ENCODE peak calls at places on chromosomes 2 and 18, in nine cellular contexts. Q is dermis blood vessel endothelial cell; S is HTR-8/SVneo; D is CD8-positive, alpha-beta memory T cell; I is brain microvascular endothelial cell; X is GM13977; R is stimulated activated CD8-positive, alpha-beta memory T cell treated with anti-CD3 and anti-CD28 coated beads, Interleukin-15, amount 100 ng/mL, for 48 hours; N is stimulated activated CD4-positive, alpha-beta T cell treated with anti-CD3 and anti-CD28 coated beads, Interleukin-2, amount 100 ng/mL, for 24 hours; L is sciatic nerve. Z is an unnamed sample.

GRCh38 chr2:143730155-143730949 is 601.1 kb downstream of the ARHGAP15 start:
- DNase-seq in N (no peak), I (peak), S (no peak), Q (no peak), D (no peak), X (peak), L (no peak), R (no peak), Z (no peak)

GRCh38 chr2:69830045-69830905 is 815 bp downstream of the GMCL1 start:
- DNase-seq in R (peak), X (peak), I (peak), L (no peak), Q (peak), D (peak), S (peak), N (peak), Z (no peak)

GRCh38 chr2:58893645-58894336 is 652.7 kb upstream of the FANCL start:
- DNase-seq in X (no peak), N (no peak), L (no peak), I (no peak), Q (no peak), S (no peak), D (no peak), R (no peak), Z (no peak)

GRCh38 chr2:237868631-237869356 is 9.4 kb downstream of the RAMP1 start:
- DNase-seq in Q (no peak), S (no peak), D (no peak), R (no peak), X (no peak), I (no peak), N (no peak), L (no peak), Z (peak)

GRCh38 chr2:155250800-155251199 is 552.3 kb downstream of the KCNJ3 start:
- DNase-seq in X (peak), S (peak), L (no peak), D (no peak), R (no peak), I (no peak), N (no peak), Q (no peak), Z (no peak)

GRCh38 chr2:188475945-188476344 is 184.3 kb downstream of the GULP1 start:
- DNase-seq in L (no peak), S (peak), N (no peak), X (no peak), R (no peak), I (peak), D (no peak), Q (no peak), Z (no peak)

GRCh38 chr18:58525517-58525916 is 103.4 kb downstream of the ALPK2 start:
- DNase-seq in R (peak), S (no peak), N (peak), L (no peak), X (peak), D (no peak), Q (no peak), I (peak), Z (no peak)

GRCh38 chr2:43406643-43407042 is 180.2 kb upstream of the ZFP36L2 start:
- DNase-seq in D (no peak), I (no peak), X (no peak), Q (no peak), N (no peak), R (no peak), L (no peak), S (no peak), Z (no peak)

GRCh38 chr18:58788971-58789797 is 75.5 kb upstream of the ZNF532 start:
- DNase-seq in I (peak), L (peak), D (no peak), N (no peak), X (no peak), R (no peak), S (no peak), Q (peak), Z (no peak)

GRCh38 chr2:150591901-150592300 is 104.4 kb upstream of the RND3 start:
- DNase-seq in I (no peak), X (no peak), N (no peak), Q (no peak), D (no peak), R (no peak), S (no peak), L (no peak), Z (no peak)

Z was measured in vagina.